ENCODE peak calls at places on chromosome X, in eight cellular contexts. One of them, this sample, is unnamed.

GRCh38 chrX:79336869-79337815 is 30.0 kb downstream of the ITM2A start:
- DNase-seq in lung: no peak
- DNase-seq in adrenal gland: no peak
- DNase-seq in neural progenitor cell: no peak
- DNase-seq in esophagus muscularis mucosa: no peak
- DNase-seq in uterus: no peak
- DNase-seq in suprapubic skin: no peak
- DNase-seq in OCI-LY7: no peak
- DNase-seq in this sample: no peak

GRCh38 chrX:112147206-112147605 is 64.6 kb upstream of the TRPC5 start:
- DNase-seq in lung: no peak
- DNase-seq in adrenal gland: peak
- DNase-seq in neural progenitor cell: peak
- DNase-seq in esophagus muscularis mucosa: no peak
- DNase-seq in uterus: no peak
- DNase-seq in suprapubic skin: no peak
- DNase-seq in OCI-LY7: peak
- DNase-seq in this sample: no peak

GRCh38 chrX:107707866-107708265 is 67.7 kb downstream of the TSC22D3 start:
- DNase-seq in lung: no peak
- DNase-seq in adrenal gland: no peak
- DNase-seq in neural progenitor cell: no peak
- DNase-seq in esophagus muscularis mucosa: no peak
- DNase-seq in uterus: no peak
- DNase-seq in suprapubic skin: peak
- DNase-seq in OCI-LY7: no peak
- DNase-seq in this sample: peak

GRCh38 chrX:350534-351321 is 32.1 kb upstream of the GTPBP6 start:
- DNase-seq in lung: no peak
- DNase-seq in adrenal gland: no peak
- DNase-seq in neural progenitor cell: no peak
- DNase-seq in esophagus muscularis mucosa: no peak
- DNase-seq in uterus: no peak
- DNase-seq in suprapubic skin: no peak
- DNase-seq in OCI-LY7: no peak
- DNase-seq in this sample: no peak

GRCh38 chrX:108735680-108736508 is 469 bp downstream of the IRS4 start:
- DNase-seq in lung: no peak
- DNase-seq in adrenal gland: no peak
- DNase-seq in neural progenitor cell: peak
- DNase-seq in esophagus muscularis mucosa: no peak
- DNase-seq in uterus: no peak
- DNase-seq in suprapubic skin: no peak
- DNase-seq in OCI-LY7: no peak
- DNase-seq in this sample: no peak

GRCh38 chrX:68894142-68894512 is 65.3 kb downstream of the EFNB1 start:
- DNase-seq in lung: no peak
- DNase-seq in adrenal gland: no peak
- DNase-seq in neural progenitor cell: no peak
- DNase-seq in esophagus muscularis mucosa: no peak
- DNase-seq in uterus: peak
- DNase-seq in suprapubic skin: no peak
- DNase-seq in OCI-LY7: no peak
- DNase-seq in this sample: no peak

GRCh38 chrX:153819398-153820083 is 10.8 kb downstream of the PDZD4 start:
- DNase-seq in lung: no peak
- DNase-seq in adrenal gland: no peak
- DNase-seq in neural progenitor cell: no peak
- DNase-seq in esophagus muscularis mucosa: no peak
- DNase-seq in uterus: peak
- DNase-seq in suprapubic skin: no peak
- DNase-seq in OCI-LY7: no peak
- DNase-seq in this sample: no peak

GRCh38 chrX:72526534-72527508 is 45.8 kb downstream of the HDAC8 start:
- DNase-seq in lung: no peak
- DNase-seq in adrenal gland: no peak
- DNase-seq in neural progenitor cell: no peak
- DNase-seq in esophagus muscularis mucosa: no peak
- DNase-seq in uterus: no peak
- DNase-seq in suprapubic skin: no peak
- DNase-seq in OCI-LY7: no peak
- DNase-seq in this sample: no peak

GRCh38 chrX:701673-702072 is 71.1 kb downstream of the SHOX start:
- DNase-seq in lung: no peak
- DNase-seq in adrenal gland: no peak
- DNase-seq in neural progenitor cell: no peak
- DNase-seq in esophagus muscularis mucosa: no peak
- DNase-seq in uterus: no peak
- DNase-seq in suprapubic skin: no peak
- DNase-seq in OCI-LY7: no peak
- DNase-seq in this sample: peak

GRCh38 chrX:94545722-94546121 is 871.7 kb downstream of the FAM133A start:
- DNase-seq in lung: no peak
- DNase-seq in adrenal gland: no peak
- DNase-seq in neural progenitor cell: no peak
- DNase-seq in esophagus muscularis mucosa: no peak
- DNase-seq in uterus: no peak
- DNase-seq in suprapubic skin: no peak
- DNase-seq in OCI-LY7: no peak
- DNase-seq in this sample: no peak

GRCh38 chrX:48833531-48834138 is 1.8 kb downstream of the PCSK1N start:
- DNase-seq in lung: no peak
- DNase-seq in adrenal gland: no peak
- DNase-seq in neural progenitor cell: no peak
- DNase-seq in esophagus muscularis mucosa: no peak
- DNase-seq in uterus: no peak
- DNase-seq in suprapubic skin: no peak
- DNase-seq in OCI-LY7: no peak
- DNase-seq in this sample: no peak

GRCh38 chrX:102154900-102155805 is 624 bp downstream of the BEX5 start:
- DNase-seq in lung: peak
- DNase-seq in adrenal gland: no peak
- DNase-seq in neural progenitor cell: peak
- DNase-seq in esophagus muscularis mucosa: no peak
- DNase-seq in uterus: no peak
- DNase-seq in suprapubic skin: no peak
- DNase-seq in OCI-LY7: no peak
- DNase-seq in this sample: no peak

GRCh38 chrX:77597090-77597489 is 149.9 kb downstream of the FGF16 start:
- DNase-seq in lung: no peak
- DNase-seq in adrenal gland: no peak
- DNase-seq in neural progenitor cell: no peak
- DNase-seq in esophagus muscularis mucosa: no peak
- DNase-seq in uterus: no peak
- DNase-seq in suprapubic skin: no peak
- DNase-seq in OCI-LY7: no peak
- DNase-seq in this sample: no peak

GRCh38 chrX:46770817-46771163 is 11.9 kb upstream of the SLC9A7 start:
- DNase-seq in lung: no peak
- DNase-seq in adrenal gland: no peak
- DNase-seq in neural progenitor cell: no peak
- DNase-seq in esophagus muscularis mucosa: no peak
- DNase-seq in uterus: no peak
- DNase-seq in suprapubic skin: no peak
- DNase-seq in OCI-LY7: no peak
- DNase-seq in this sample: no peak

GRCh38 chrX:142250502-142250901 is 45.4 kb upstream of the MAGEC2 start:
- DNase-seq in lung: no peak
- DNase-seq in adrenal gland: no peak
- DNase-seq in neural progenitor cell: no peak
- DNase-seq in esophagus muscularis mucosa: no peak
- DNase-seq in uterus: no peak
- DNase-seq in suprapubic skin: no peak
- DNase-seq in OCI-LY7: no peak
- DNase-seq in this sample: no peak

GRCh38 chrX:130786030-130786429 is 117.0 kb downstream of the ENOX2 start:
- DNase-seq in lung: no peak
- DNase-seq in adrenal gland: no peak
- DNase-seq in neural progenitor cell: no peak
- DNase-seq in esophagus muscularis mucosa: no peak
- DNase-seq in uterus: no peak
- DNase-seq in suprapubic skin: no peak
- DNase-seq in OCI-LY7: no peak
- DNase-seq in this sample: no peak

GRCh38 chrX:107708762-107709161 is 66.8 kb downstream of the TSC22D3 start:
- DNase-seq in lung: peak
- DNase-seq in adrenal gland: no peak
- DNase-seq in neural progenitor cell: no peak
- DNase-seq in esophagus muscularis mucosa: no peak
- DNase-seq in uterus: no peak
- DNase-seq in suprapubic skin: peak
- DNase-seq in OCI-LY7: no peak
- DNase-seq in this sample: peak

GRCh38 chrX:17046478-17047097 is 100.1 kb downstream of the REPS2 start:
- DNase-seq in lung: peak
- DNase-seq in adrenal gland: peak
- DNase-seq in neural progenitor cell: peak
- DNase-seq in esophagus muscularis mucosa: no peak
- DNase-seq in uterus: peak
- DNase-seq in suprapubic skin: peak
- DNase-seq in OCI-LY7: peak
- DNase-seq in this sample: no peak

GRCh38 chrX:21132686-21133393 is 241.4 kb upstream of the CNKSR2 start:
- DNase-seq in lung: no peak
- DNase-seq in adrenal gland: no peak
- DNase-seq in neural progenitor cell: no peak
- DNase-seq in esophagus muscularis mucosa: no peak
- DNase-seq in uterus: no peak
- DNase-seq in suprapubic skin: no peak
- DNase-seq in OCI-LY7: no peak
- DNase-seq in this sample: no peak

GRCh38 chrX:103467870-103468269 is 51.4 kb downstream of the RAB40A start:
- DNase-seq in lung: no peak
- DNase-seq in adrenal gland: no peak
- DNase-seq in neural progenitor cell: no peak
- DNase-seq in esophagus muscularis mucosa: no peak
- DNase-seq in uterus: no peak
- DNase-seq in suprapubic skin: no peak
- DNase-seq in OCI-LY7: no peak
- DNase-seq in this sample: no peak
- H3K27ac ChIP-seq in lung: no peak
- H3K27ac ChIP-seq in adrenal gland: no peak
- H3K27ac ChIP-seq in neural progenitor cell: no peak
- H3K27ac ChIP-seq in esophagus muscularis mucosa: no peak
- H3K27ac ChIP-seq in uterus: no peak
- H3K27ac ChIP-seq in suprapubic skin: no peak
- H3K27ac ChIP-seq in OCI-LY7: no peak
- H3K27ac ChIP-seq in this sample: no peak

DNA sequence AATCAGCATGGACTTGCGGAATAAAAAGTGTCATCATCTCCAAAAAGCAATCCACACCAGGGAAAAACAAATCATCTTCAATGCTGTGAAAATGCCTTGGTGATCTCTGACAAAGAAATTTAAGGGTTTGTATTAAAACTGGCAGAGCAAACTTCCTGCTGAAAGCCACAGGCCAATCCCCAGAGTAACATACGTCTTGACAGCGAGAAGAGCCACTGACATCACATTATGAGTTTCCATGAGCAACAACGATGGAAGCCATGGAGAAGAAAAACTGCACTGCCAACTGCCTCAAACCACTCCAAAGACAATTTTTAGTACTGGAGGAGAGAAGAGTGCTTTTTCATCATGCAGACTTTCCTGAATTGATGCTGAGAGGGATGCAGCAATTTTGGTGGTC is 215.4 kb upstream of the TBL1X start:
- DNase-seq in lung: no peak
- DNase-seq in adrenal gland: no peak
- DNase-seq in neural progenitor cell: no peak
- DNase-seq in esophagus muscularis mucosa: no peak
- DNase-seq in uterus: no peak
- DNase-seq in suprapubic skin: no peak
- DNase-seq in OCI-LY7: no peak
- DNase-seq in this sample: no peak
- TF ChIP-seq CTCF in lung: no peak
- TF ChIP-seq CTCF in adrenal gland: no peak
- TF ChIP-seq CTCF in neural progenitor cell: no peak
- TF ChIP-seq CTCF in esophagus muscularis mucosa: no peak
- TF ChIP-seq CTCF in uterus: no peak
- TF ChIP-seq CTCF in suprapubic skin: no peak
- TF ChIP-seq CTCF in OCI-LY7: no peak
- TF ChIP-seq CTCF in this sample: no peak

GRCh38 chrX:12999422-12999821 is 24.5 kb downstream of the TMSB4X start:
- DNase-seq in lung: no peak
- DNase-seq in adrenal gland: no peak
- DNase-seq in neural progenitor cell: no peak
- DNase-seq in esophagus muscularis mucosa: no peak
- DNase-seq in uterus: no peak
- DNase-seq in suprapubic skin: no peak
- DNase-seq in OCI-LY7: peak
- DNase-seq in this sample: no peak
- H3K4me3 ChIP-seq in lung: no peak
- H3K4me3 ChIP-seq in adrenal gland: no peak
- H3K4me3 ChIP-seq in neural progenitor cell: no peak
- H3K4me3 ChIP-seq in esophagus muscularis mucosa: no peak
- H3K4me3 ChIP-seq in uterus: no peak
- H3K4me3 ChIP-seq in suprapubic skin: no peak
- H3K4me3 ChIP-seq in OCI-LY7: peak
- H3K4me3 ChIP-seq in this sample: no peak

DNA sequence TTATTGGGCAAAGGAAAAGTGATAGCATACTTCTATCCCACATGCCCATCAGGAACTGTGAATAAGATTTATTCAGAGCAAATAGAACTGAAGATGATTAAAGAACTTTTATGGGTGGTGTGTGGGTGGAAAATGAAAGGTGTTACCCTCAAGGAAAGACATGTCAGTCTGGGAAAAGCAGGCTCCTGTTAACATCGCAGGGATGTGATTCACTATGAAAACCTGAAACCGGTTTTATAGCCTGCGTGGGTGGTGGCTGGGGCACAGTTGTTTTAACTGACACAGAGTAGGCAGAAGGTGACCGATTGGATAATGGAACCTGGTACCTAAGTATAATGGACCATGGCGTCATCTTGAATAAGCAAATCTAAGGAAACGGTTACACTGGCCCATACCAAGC is 61.3 kb upstream of the CASK start:
- DNase-seq in lung: no peak
- DNase-seq in adrenal gland: no peak
- DNase-seq in neural progenitor cell: no peak
- DNase-seq in esophagus muscularis mucosa: no peak
- DNase-seq in uterus: no peak
- DNase-seq in suprapubic skin: no peak
- DNase-seq in OCI-LY7: no peak
- DNase-seq in this sample: no peak
- H3K27ac ChIP-seq in lung: no peak
- H3K27ac ChIP-seq in adrenal gland: no peak
- H3K27ac ChIP-seq in neural progenitor cell: no peak
- H3K27ac ChIP-seq in esophagus muscularis mucosa: no peak
- H3K27ac ChIP-seq in uterus: no peak
- H3K27ac ChIP-seq in suprapubic skin: no peak
- H3K27ac ChIP-seq in OCI-LY7: no peak
- H3K27ac ChIP-seq in this sample: no peak

DNA sequence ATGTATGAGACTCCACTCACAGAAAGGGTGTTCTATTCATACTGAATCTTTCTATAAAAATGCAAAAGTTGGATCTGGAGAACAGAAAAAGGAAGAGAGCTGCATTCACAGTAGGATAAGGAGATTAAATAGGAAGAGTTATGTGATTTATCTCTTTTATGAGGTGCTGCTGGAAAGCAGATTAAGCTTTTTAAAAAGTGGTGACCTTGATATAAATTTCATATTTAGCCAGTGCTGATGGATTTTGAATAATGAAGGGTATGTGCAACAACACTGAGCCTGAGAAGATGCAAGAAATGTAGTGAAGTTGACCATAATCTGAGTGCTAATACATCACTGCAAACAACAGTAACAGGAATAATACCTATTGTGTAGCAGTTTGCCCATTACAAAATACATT is 795.6 kb downstream of the IL1RAPL1 start:
- DNase-seq in lung: no peak
- DNase-seq in adrenal gland: no peak
- DNase-seq in neural progenitor cell: no peak
- DNase-seq in esophagus muscularis mucosa: no peak
- DNase-seq in uterus: no peak
- DNase-seq in suprapubic skin: no peak
- DNase-seq in OCI-LY7: no peak
- DNase-seq in this sample: no peak
- TF ChIP-seq CTCF in lung: no peak
- TF ChIP-seq CTCF in adrenal gland: no peak
- TF ChIP-seq CTCF in neural progenitor cell: no peak
- TF ChIP-seq CTCF in esophagus muscularis mucosa: no peak
- TF ChIP-seq CTCF in uterus: no peak
- TF ChIP-seq CTCF in suprapubic skin: no peak
- TF ChIP-seq CTCF in OCI-LY7: no peak
- TF ChIP-seq CTCF in this sample: no peak

This sample was measured in coronary artery.